ENCODE peak calls at places on chromosomes 1 and 21, in eight cellular contexts. One of them, this sample, is unnamed.

GRCh38 chr1:188061881-188062280 is 1233.1 kb downstream of the PLA2G4A start:
- DNase-seq in stomach: no peak
- DNase-seq in dorsolateral prefrontal cortex: no peak
- DNase-seq in astrocyte of the spinal cord: no peak
- DNase-seq in omental fat pad: no peak
- DNase-seq in left ventricle myocardium inferior: no peak
- DNase-seq in BE2C: no peak
- DNase-seq in bronchial epithelial cell: no peak
- DNase-seq in this sample: no peak

GRCh38 chr1:156664046-156664948 is 12.9 kb downstream of the NES start:
- DNase-seq in stomach: no peak
- DNase-seq in dorsolateral prefrontal cortex: no peak
- DNase-seq in astrocyte of the spinal cord: no peak
- DNase-seq in omental fat pad: no peak
- DNase-seq in left ventricle myocardium inferior: no peak
- DNase-seq in BE2C: no peak
- DNase-seq in bronchial epithelial cell: no peak
- DNase-seq in this sample: no peak

GRCh38 chr1:19390901-19391595 is 78.9 kb downstream of the SLC66A1 start:
- DNase-seq in stomach: peak
- DNase-seq in dorsolateral prefrontal cortex: no peak
- DNase-seq in astrocyte of the spinal cord: peak
- DNase-seq in omental fat pad: no peak
- DNase-seq in left ventricle myocardium inferior: peak
- DNase-seq in BE2C: no peak
- DNase-seq in bronchial epithelial cell: peak
- DNase-seq in this sample: peak

GRCh38 chr1:25503551-25504426 is 39.6 kb upstream of the LDLRAP1 start:
- DNase-seq in stomach: peak
- DNase-seq in dorsolateral prefrontal cortex: no peak
- DNase-seq in astrocyte of the spinal cord: no peak
- DNase-seq in omental fat pad: no peak
- DNase-seq in left ventricle myocardium inferior: peak
- DNase-seq in BE2C: peak
- DNase-seq in bronchial epithelial cell: peak
- DNase-seq in this sample: no peak

GRCh38 chr1:33130297-33130696 is 49.3 kb downstream of the AZIN2 start:
- DNase-seq in stomach: no peak
- DNase-seq in dorsolateral prefrontal cortex: no peak
- DNase-seq in astrocyte of the spinal cord: peak
- DNase-seq in omental fat pad: no peak
- DNase-seq in left ventricle myocardium inferior: no peak
- DNase-seq in BE2C: no peak
- DNase-seq in bronchial epithelial cell: peak
- DNase-seq in this sample: no peak

GRCh38 chr1:64550946-64551345 is 81.0 kb downstream of the CACHD1 start:
- DNase-seq in stomach: no peak
- DNase-seq in dorsolateral prefrontal cortex: no peak
- DNase-seq in astrocyte of the spinal cord: no peak
- DNase-seq in omental fat pad: no peak
- DNase-seq in left ventricle myocardium inferior: no peak
- DNase-seq in BE2C: no peak
- DNase-seq in bronchial epithelial cell: no peak
- DNase-seq in this sample: no peak

GRCh38 chr1:12511516-12512468 is 106.2 kb downstream of the DHRS3 start:
- DNase-seq in stomach: no peak
- DNase-seq in dorsolateral prefrontal cortex: no peak
- DNase-seq in astrocyte of the spinal cord: peak
- DNase-seq in omental fat pad: no peak
- DNase-seq in left ventricle myocardium inferior: no peak
- DNase-seq in BE2C: no peak
- DNase-seq in bronchial epithelial cell: no peak
- DNase-seq in this sample: no peak

GRCh38 chr1:26317612-26318337 is at the start of gene CD52:
- DNase-seq in stomach: peak
- DNase-seq in dorsolateral prefrontal cortex: no peak
- DNase-seq in astrocyte of the spinal cord: no peak
- DNase-seq in omental fat pad: no peak
- DNase-seq in left ventricle myocardium inferior: no peak
- DNase-seq in BE2C: no peak
- DNase-seq in bronchial epithelial cell: no peak
- DNase-seq in this sample: no peak

GRCh38 chr21:45948576-45949141 is 32.9 kb upstream of the COL6A1 start:
- DNase-seq in stomach: no peak
- DNase-seq in dorsolateral prefrontal cortex: no peak
- DNase-seq in astrocyte of the spinal cord: no peak
- DNase-seq in omental fat pad: no peak
- DNase-seq in left ventricle myocardium inferior: no peak
- DNase-seq in BE2C: no peak
- DNase-seq in bronchial epithelial cell: no peak
- DNase-seq in this sample: no peak

GRCh38 chr1:52157582-52157981 is 15.7 kb downstream of the ZFYVE9 start:
- DNase-seq in stomach: no peak
- DNase-seq in dorsolateral prefrontal cortex: no peak
- DNase-seq in astrocyte of the spinal cord: peak
- DNase-seq in omental fat pad: no peak
- DNase-seq in left ventricle myocardium inferior: no peak
- DNase-seq in BE2C: no peak
- DNase-seq in bronchial epithelial cell: peak
- DNase-seq in this sample: no peak

GRCh38 chr1:92482665-92483441 is 3.9 kb downstream of the GFI1 start:
- DNase-seq in stomach: no peak
- DNase-seq in dorsolateral prefrontal cortex: no peak
- DNase-seq in astrocyte of the spinal cord: no peak
- DNase-seq in omental fat pad: no peak
- DNase-seq in left ventricle myocardium inferior: no peak
- DNase-seq in BE2C: no peak
- DNase-seq in bronchial epithelial cell: no peak
- DNase-seq in this sample: peak

GRCh38 chr1:78833491-78833890 is 173.0 kb downstream of the ADGRL4 start:
- DNase-seq in stomach: no peak
- DNase-seq in dorsolateral prefrontal cortex: no peak
- DNase-seq in astrocyte of the spinal cord: peak
- DNase-seq in omental fat pad: no peak
- DNase-seq in left ventricle myocardium inferior: no peak
- DNase-seq in BE2C: no peak
- DNase-seq in bronchial epithelial cell: peak
- DNase-seq in this sample: no peak

GRCh38 chr21:33325222-33326067 is 675 bp downstream of the IFNAR1 start:
- DNase-seq in stomach: peak
- DNase-seq in dorsolateral prefrontal cortex: peak
- DNase-seq in astrocyte of the spinal cord: peak
- DNase-seq in omental fat pad: peak
- DNase-seq in left ventricle myocardium inferior: peak
- DNase-seq in BE2C: peak
- DNase-seq in bronchial epithelial cell: peak
- DNase-seq in this sample: peak

GRCh38 chr1:15758953-15759661 is 512 bp downstream of the FBLIM1 start:
- DNase-seq in stomach: no peak
- DNase-seq in dorsolateral prefrontal cortex: no peak
- DNase-seq in astrocyte of the spinal cord: no peak
- DNase-seq in omental fat pad: no peak
- DNase-seq in left ventricle myocardium inferior: no peak
- DNase-seq in BE2C: no peak
- DNase-seq in bronchial epithelial cell: no peak
- DNase-seq in this sample: no peak

GRCh38 chr1:84344286-84344685 is 42.8 kb downstream of the SAMD13 start:
- DNase-seq in stomach: no peak
- DNase-seq in dorsolateral prefrontal cortex: no peak
- DNase-seq in astrocyte of the spinal cord: peak
- DNase-seq in omental fat pad: no peak
- DNase-seq in left ventricle myocardium inferior: no peak
- DNase-seq in BE2C: no peak
- DNase-seq in bronchial epithelial cell: peak
- DNase-seq in this sample: no peak

GRCh38 chr1:184160942-184161698 is 109.6 kb downstream of the TSEN15 start:
- DNase-seq in stomach: no peak
- DNase-seq in dorsolateral prefrontal cortex: no peak
- DNase-seq in astrocyte of the spinal cord: no peak
- DNase-seq in omental fat pad: no peak
- DNase-seq in left ventricle myocardium inferior: no peak
- DNase-seq in BE2C: peak
- DNase-seq in bronchial epithelial cell: no peak
- DNase-seq in this sample: no peak

GRCh38 chr1:236994450-236994849 is 9.8 kb downstream of the MT1HL1 start:
- DNase-seq in stomach: no peak
- DNase-seq in dorsolateral prefrontal cortex: no peak
- DNase-seq in astrocyte of the spinal cord: no peak
- DNase-seq in omental fat pad: no peak
- DNase-seq in left ventricle myocardium inferior: no peak
- DNase-seq in BE2C: no peak
- DNase-seq in bronchial epithelial cell: no peak
- DNase-seq in this sample: no peak

GRCh38 chr1:234932106-234932505 is 196.5 kb downstream of the TOMM20 start:
- DNase-seq in stomach: no peak
- DNase-seq in dorsolateral prefrontal cortex: no peak
- DNase-seq in astrocyte of the spinal cord: no peak
- DNase-seq in omental fat pad: no peak
- DNase-seq in left ventricle myocardium inferior: no peak
- DNase-seq in BE2C: no peak
- DNase-seq in bronchial epithelial cell: no peak
- DNase-seq in this sample: no peak

DNA sequence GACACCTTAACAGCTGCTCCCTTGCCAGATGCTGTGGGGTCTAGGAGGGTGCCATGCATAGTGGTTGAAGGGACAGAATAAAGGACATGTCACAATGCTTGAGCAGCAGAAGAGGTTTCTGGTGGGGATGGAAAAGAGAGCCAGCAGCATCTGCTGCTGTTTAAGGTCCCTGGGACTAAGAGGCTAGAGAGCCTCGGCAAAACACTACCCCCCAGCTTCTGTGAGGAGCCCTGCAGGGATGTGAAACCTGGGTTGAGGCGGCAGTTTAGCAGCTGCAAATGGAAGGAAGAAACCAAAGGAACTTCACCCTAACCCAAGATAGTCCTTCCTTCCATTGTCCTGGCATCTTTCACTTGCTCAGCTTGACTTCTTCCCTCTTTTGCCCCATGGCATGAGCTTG is 39.4 kb downstream of the PLXNA2 start:
- DNase-seq in stomach: no peak
- DNase-seq in dorsolateral prefrontal cortex: no peak
- DNase-seq in astrocyte of the spinal cord: no peak
- DNase-seq in omental fat pad: no peak
- DNase-seq in left ventricle myocardium inferior: no peak
- DNase-seq in BE2C: no peak
- DNase-seq in bronchial epithelial cell: no peak
- DNase-seq in this sample: no peak
- TF ChIP-seq CTCF in stomach: no peak
- TF ChIP-seq CTCF in dorsolateral prefrontal cortex: no peak
- TF ChIP-seq CTCF in astrocyte of the spinal cord: peak
- TF ChIP-seq CTCF in omental fat pad: no peak
- TF ChIP-seq CTCF in left ventricle myocardium inferior: no peak
- TF ChIP-seq CTCF in BE2C: no peak
- TF ChIP-seq CTCF in bronchial epithelial cell: no peak
- TF ChIP-seq CTCF in this sample: no peak

GRCh38 chr1:34985063-34985770 is at the start of gene TMEM35B:
- DNase-seq in stomach: peak
- DNase-seq in dorsolateral prefrontal cortex: peak
- DNase-seq in astrocyte of the spinal cord: peak
- DNase-seq in omental fat pad: peak
- DNase-seq in left ventricle myocardium inferior: peak
- DNase-seq in BE2C: peak
- DNase-seq in bronchial epithelial cell: no peak
- DNase-seq in this sample: peak
- TF ChIP-seq CTCF in stomach: no peak
- TF ChIP-seq CTCF in dorsolateral prefrontal cortex: no peak
- TF ChIP-seq CTCF in astrocyte of the spinal cord: no peak
- TF ChIP-seq CTCF in omental fat pad: no peak
- TF ChIP-seq CTCF in left ventricle myocardium inferior: peak
- TF ChIP-seq CTCF in BE2C: no peak
- TF ChIP-seq CTCF in bronchial epithelial cell: no peak
- TF ChIP-seq CTCF in this sample: no peak

DNA sequence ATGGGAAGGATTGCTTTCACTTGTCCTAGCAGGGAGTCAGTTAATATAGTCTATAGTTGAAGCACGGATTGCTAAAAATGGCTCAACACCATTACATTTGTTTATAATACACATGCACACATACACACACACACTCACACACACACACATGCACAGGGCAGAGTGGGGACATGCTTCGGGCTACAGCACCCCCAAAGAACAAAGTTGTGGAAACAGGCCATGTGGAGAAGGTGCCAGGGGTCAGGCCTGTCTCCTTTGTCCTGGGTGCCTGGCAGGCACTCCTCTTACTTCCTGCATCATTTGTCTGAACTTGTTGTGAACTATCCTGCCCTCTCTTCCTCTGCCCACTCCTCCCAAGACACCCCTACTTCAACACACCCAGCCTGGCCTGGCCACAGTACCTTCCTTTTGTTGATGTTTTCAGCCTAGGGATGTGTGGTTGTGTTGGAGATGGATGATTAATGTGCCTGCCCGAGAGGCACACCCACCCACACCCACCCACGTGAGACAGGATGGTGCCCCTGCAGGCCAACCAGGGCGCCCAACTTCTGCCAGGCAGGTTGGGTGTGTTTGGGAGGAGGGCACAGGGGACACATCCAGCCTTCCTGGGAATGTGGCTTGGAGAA is 17.5 kb downstream of the RASSF5 start:
- DNase-seq in stomach: no peak
- DNase-seq in dorsolateral prefrontal cortex: no peak
- DNase-seq in astrocyte of the spinal cord: no peak
- DNase-seq in omental fat pad: no peak
- DNase-seq in left ventricle myocardium inferior: no peak
- DNase-seq in BE2C: no peak
- DNase-seq in bronchial epithelial cell: peak
- DNase-seq in this sample: no peak
- TF ChIP-seq CTCF in stomach: no peak
- TF ChIP-seq CTCF in dorsolateral prefrontal cortex: no peak
- TF ChIP-seq CTCF in astrocyte of the spinal cord: no peak
- TF ChIP-seq CTCF in omental fat pad: no peak
- TF ChIP-seq CTCF in left ventricle myocardium inferior: no peak
- TF ChIP-seq CTCF in BE2C: no peak
- TF ChIP-seq CTCF in bronchial epithelial cell: peak
- TF ChIP-seq CTCF in this sample: no peak

GRCh38 chr1:174153825-174154107 is 5.6 kb upstream of the RABGAP1L start:
- DNase-seq in stomach: no peak
- DNase-seq in dorsolateral prefrontal cortex: no peak
- DNase-seq in astrocyte of the spinal cord: no peak
- DNase-seq in omental fat pad: no peak
- DNase-seq in left ventricle myocardium inferior: no peak
- DNase-seq in BE2C: no peak
- DNase-seq in bronchial epithelial cell: no peak
- DNase-seq in this sample: no peak

GRCh38 chr1:174150499-174150898 is 8.8 kb upstream of the RABGAP1L start:
- DNase-seq in stomach: no peak
- DNase-seq in dorsolateral prefrontal cortex: no peak
- DNase-seq in astrocyte of the spinal cord: no peak
- DNase-seq in omental fat pad: no peak
- DNase-seq in left ventricle myocardium inferior: no peak
- DNase-seq in BE2C: no peak
- DNase-seq in bronchial epithelial cell: no peak
- DNase-seq in this sample: no peak

GRCh38 chr1:174152424-174152823 is 6.9 kb upstream of the RABGAP1L start:
- DNase-seq in stomach: no peak
- DNase-seq in dorsolateral prefrontal cortex: no peak
- DNase-seq in astrocyte of the spinal cord: no peak
- DNase-seq in omental fat pad: no peak
- DNase-seq in left ventricle myocardium inferior: no peak
- DNase-seq in BE2C: no peak
- DNase-seq in bronchial epithelial cell: peak
- DNase-seq in this sample: no peak

GRCh38 chr1:174156437-174156836 is 2.9 kb upstream of the RABGAP1L start:
- DNase-seq in stomach: no peak
- DNase-seq in dorsolateral prefrontal cortex: no peak
- DNase-seq in astrocyte of the spinal cord: no peak
- DNase-seq in omental fat pad: no peak
- DNase-seq in left ventricle myocardium inferior: no peak
- DNase-seq in BE2C: no peak
- DNase-seq in bronchial epithelial cell: no peak
- DNase-seq in this sample: no peak

GRCh38 chr1:174153085-174153824 is 6.1 kb upstream of the RABGAP1L start:
- DNase-seq in stomach: no peak
- DNase-seq in dorsolateral prefrontal cortex: no peak
- DNase-seq in astrocyte of the spinal cord: no peak
- DNase-seq in omental fat pad: no peak
- DNase-seq in left ventricle myocardium inferior: no peak
- DNase-seq in BE2C: no peak
- DNase-seq in bronchial epithelial cell: peak
- DNase-seq in this sample: no peak
- TF ChIP-seq CTCF in stomach: no peak
- TF ChIP-seq CTCF in dorsolateral prefrontal cortex: no peak
- TF ChIP-seq CTCF in astrocyte of the spinal cord: no peak
- TF ChIP-seq CTCF in omental fat pad: no peak
- TF ChIP-seq CTCF in left ventricle myocardium inferior: no peak
- TF ChIP-seq CTCF in BE2C: no peak
- TF ChIP-seq CTCF in bronchial epithelial cell: no peak
- TF ChIP-seq CTCF in this sample: no peak